ENCODE peak calls at places on chromosomes 16 and 17, in six cellular contexts. W is effector CD4-positive, alpha-beta T cell; H is non-pigmented ciliary epithelial cell; J is GM19239; K is left ventricle myocardium inferior; L is myocyte. F is an unnamed sample.

GRCh38 chr17:49132699-49133364 is at the start of gene B4GALNT2:
- DNase-seq in J (no peak), H (no peak), K (no peak), W (no peak), L (no peak), F (no peak)

GRCh38 chr17:75506134-75506533 is 9.2 kb downstream of the CASKIN2 start:
- DNase-seq in L (no peak), H (no peak), J (no peak), W (no peak), K (no peak), F (no peak)

GRCh38 chr16:2420035-2420434 is 9.2 kb upstream of the CCNF start:
- DNase-seq in K (no peak), W (no peak), L (peak; percentile 13), J (no peak), H (no peak), F (no peak)

GRCh38 chr16:68514511-68514910 is 24.6 kb upstream of the ZFP90 start:
- DNase-seq in L (no peak), J (no peak), W (no peak), H (no peak), K (no peak), F (no peak)

GRCh38 chr17:4499431-4500187 is 928 bp downstream of the SPNS2 start:
- DNase-seq in L (no peak), W (no peak), H (no peak), K (no peak), J (no peak), F (no peak)

GRCh38 chr17:57117798-57118197 is 32.8 kb downstream of the AKAP1 start:
- DNase-seq in H (no peak), L (no peak), J (no peak), K (no peak), W (no peak), F (no peak)

GRCh38 chr16:12271006-12271405 is 294.5 kb downstream of the SNX29 start:
- DNase-seq in W (no peak), H (no peak), K (no peak), L (peak; percentile 84), J (no peak), F (no peak)

GRCh38 chr16:64459821-64460220 is 662.0 kb downstream of the CDH11 start:
- DNase-seq in L (peak; percentile 88), H (no peak), K (no peak), J (no peak), W (no peak), F (no peak)

GRCh38 chr17:57944796-57945362 is 10.3 kb downstream of the CUEDC1 start:
- DNase-seq in W (no peak), L (no peak), H (no peak), K (no peak), J (no peak), F (no peak)

GRCh38 chr16:63672493-63672892 is 1449.4 kb downstream of the CDH11 start:
- DNase-seq in J (no peak), L (no peak), K (no peak), W (no peak), H (no peak), F (no peak)

GRCh38 chr16:48194828-48195566 is 39.2 kb upstream of the ABCC12 start:
- DNase-seq in W (no peak), K (no peak), L (no peak), J (no peak), H (peak; percentile 50), F (no peak)

GRCh38 chr16:1985466-1986150 is 1.6 kb downstream of the GFER start:
- DNase-seq in L (no peak), H (no peak), K (no peak), J (no peak), W (no peak), F (no peak)